ENCODE peak calls at places on chromosomes 5 and 9, in eight cellular contexts. T, J, C, O, E, B, N and S are unnamed samples.

GRCh38 chr5:158463971-158464370 is 605.0 kb upstream of the CLINT1 start:
- DNase-seq in T (no peak), E (peak; percentile 51), C (no peak), J (peak; percentile 10), B (peak; percentile 76), O (no peak), N (peak; percentile 67), S (no peak)

GRCh38 chr5:152883061-152883460 is 478.0 kb upstream of the NMUR2 start:
- DNase-seq in T (no peak), J (no peak), E (no peak), B (no peak), C (no peak), O (no peak), N (no peak), S (no peak)

GRCh38 chr9:14441976-14442651 is 128.2 kb upstream of the NFIB start:
- DNase-seq in T (peak; percentile 86), O (no peak), E (no peak), J (peak; percentile 5), C (peak; percentile 54), B (peak; percentile 13), N (no peak), S (peak; percentile 18)

GRCh38 chr5:14143843-14144585 is 872 bp downstream of the TRIO start:
- DNase-seq in T (peak; percentile 76), J (no peak), N (no peak), C (peak; percentile 65), B (peak; percentile 40), O (no peak), E (no peak), S (peak; percentile 47)

GRCh38 chr5:40446910-40447309 is 232.8 kb upstream of the PTGER4 start:
- DNase-seq in T (no peak), J (peak; percentile 92), N (peak; percentile 75), B (peak; percentile 68), C (no peak), E (peak; percentile 98), O (no peak), S (no peak)

GRCh38 chr9:136284311-136284710 is 19.6 kb downstream of the CCDC187 start:
- DNase-seq in T (no peak), E (no peak), J (no peak), B (no peak), C (no peak), O (no peak), N (no peak), S (no peak)

GRCh38 chr9:130410443-130410842 is 34.3 kb upstream of the ASS1 start:
- DNase-seq in E (no peak), J (no peak), N (no peak), B (no peak), O (no peak), T (no peak), C (no peak), S (no peak)

GRCh38 chr9:86036555-86036954 is 62.8 kb downstream of the GOLM1 start:
- DNase-seq in N (no peak), J (no peak), E (no peak), O (no peak), B (no peak), T (no peak), C (no peak), S (no peak)

GRCh38 chr5:128154943-128155342 is 71.4 kb downstream of the SLC12A2 start:
- DNase-seq in J (peak; percentile 5), C (no peak), B (peak; percentile 63), O (no peak), N (peak; percentile 25), T (no peak), E (no peak), S (no peak)

GRCh38 chr9:71604197-71605063 is 163.9 kb downstream of the CEMIP2 start:
- DNase-seq in O (no peak), B (peak; percentile 74), J (peak; percentile 70), C (peak; percentile 71), T (peak; percentile 92), N (peak; percentile 82), E (peak; percentile 50), S (peak; percentile 80)

GRCh38 chr9:27572918-27573698 is at the start of gene C9orf72:
- DNase-seq in J (peak; percentile 31), B (no peak), O (peak; percentile 68), E (no peak), N (no peak), T (peak; percentile 93), C (peak; percentile 83), S (peak; percentile 66)

GRCh38 chr9:113899205-113899604 is 23.1 kb downstream of the ZNF618 start:
- DNase-seq in T (no peak), B (no peak), E (no peak), J (no peak), O (no peak), N (no peak), C (no peak), S (no peak)

GRCh38 chr9:72932669-72933068 is 20.2 kb downstream of the ALDH1A1 start:
- DNase-seq in J (no peak), N (peak; percentile 61), T (no peak), E (no peak), O (no peak), B (no peak), C (no peak), S (no peak)

GRCh38 chr5:19855453-19855852 is 132.5 kb downstream of the CDH18 start:
- DNase-seq in E (no peak), N (no peak), J (no peak), C (no peak), B (no peak), O (no peak), T (no peak), S (no peak)

GRCh38 chr5:55231029-55231475 is 2.4 kb downstream of the CCNO start:
- DNase-seq in O (no peak), T (no peak), N (no peak), C (no peak), B (no peak), E (no peak), J (peak; percentile 30), S (no peak)

GRCh38 chr5:119583684-119584083 is 45.7 kb upstream of the FAM170A start:
- DNase-seq in N (no peak), J (no peak), C (peak; percentile 12), T (no peak), E (no peak), O (no peak), B (no peak), S (no peak)

GRCh38 chr5:9799601-9800000 is 169.4 kb upstream of the TAS2R1 start:
- DNase-seq in E (no peak), B (no peak), T (no peak), J (no peak), N (peak; percentile 28), O (no peak), C (no peak), S (no peak)

GRCh38 chr5:100479079-100479688 is 56.0 kb upstream of the FAM174A start:
- DNase-seq in B (peak; percentile 22), J (peak; percentile 7), C (peak; percentile 60), O (no peak), T (peak; percentile 49), E (peak; percentile 55), N (peak; percentile 32), S (no peak)
- TF ChIP-seq CTCF in B (peak; percentile 43), J (peak; percentile 42), C (peak; percentile 60), O (no peak), T (peak; percentile 78), E (peak; percentile 64), N (peak; percentile 29), S (peak; percentile 65)

GRCh38 chr9:129379181-129379836 is 201.2 kb upstream of the IER5L start:
- DNase-seq in J (no peak), B (no peak), C (no peak), O (peak; percentile 41), N (no peak), T (no peak), E (no peak), S (no peak)
- TF ChIP-seq CTCF in J (no peak), B (no peak), C (no peak), O (no peak), N (no peak), T (no peak), E (no peak), S (no peak)

GRCh38 chr9:88045686-88046085 is 71.4 kb upstream of the CDK20 start:
- DNase-seq in O (no peak), J (no peak), E (no peak), N (no peak), T (peak; percentile 80), C (no peak), B (no peak), S (no peak)

GRCh38 chr9:88044200-88044599 is 69.9 kb upstream of the CDK20 start:
- DNase-seq in T (no peak), E (no peak), J (no peak), C (no peak), B (no peak), N (no peak), O (no peak), S (no peak)

GRCh38 chr9:88037285-88037845 is 63.0 kb upstream of the CDK20 start:
- DNase-seq in E (no peak), N (no peak), T (peak; percentile 63), C (no peak), B (no peak), J (no peak), O (no peak), S (no peak)

GRCh38 chr9:88043647-88044046 is 69.3 kb upstream of the CDK20 start:
- DNase-seq in N (no peak), T (peak; percentile 58), E (no peak), O (no peak), C (no peak), B (no peak), J (no peak), S (no peak)

GRCh38 chr9:88041447-88041846 is 67.1 kb upstream of the CDK20 start:
- DNase-seq in O (no peak), B (peak; percentile 53), J (peak; percentile 22), N (peak; percentile 33), T (peak; percentile 54), C (no peak), E (no peak), S (no peak)
- TF ChIP-seq CTCF in O (no peak), B (peak; percentile 71), J (peak; percentile 54), N (peak; percentile 48), T (peak; percentile 74), C (no peak), E (no peak), S (peak; percentile 63)

GRCh38 chr5:92313385-92313784 is 930.3 kb upstream of the ARRDC3 start:
- DNase-seq in C (no peak), N (no peak), E (no peak), B (no peak), J (no peak), O (no peak), T (no peak), S (no peak)

GRCh38 chr5:92308679-92309078 is 925.6 kb upstream of the ARRDC3 start:
- DNase-seq in E (no peak), O (no peak), B (no peak), T (no peak), C (no peak), J (no peak), N (no peak), S (no peak)

DNA sequence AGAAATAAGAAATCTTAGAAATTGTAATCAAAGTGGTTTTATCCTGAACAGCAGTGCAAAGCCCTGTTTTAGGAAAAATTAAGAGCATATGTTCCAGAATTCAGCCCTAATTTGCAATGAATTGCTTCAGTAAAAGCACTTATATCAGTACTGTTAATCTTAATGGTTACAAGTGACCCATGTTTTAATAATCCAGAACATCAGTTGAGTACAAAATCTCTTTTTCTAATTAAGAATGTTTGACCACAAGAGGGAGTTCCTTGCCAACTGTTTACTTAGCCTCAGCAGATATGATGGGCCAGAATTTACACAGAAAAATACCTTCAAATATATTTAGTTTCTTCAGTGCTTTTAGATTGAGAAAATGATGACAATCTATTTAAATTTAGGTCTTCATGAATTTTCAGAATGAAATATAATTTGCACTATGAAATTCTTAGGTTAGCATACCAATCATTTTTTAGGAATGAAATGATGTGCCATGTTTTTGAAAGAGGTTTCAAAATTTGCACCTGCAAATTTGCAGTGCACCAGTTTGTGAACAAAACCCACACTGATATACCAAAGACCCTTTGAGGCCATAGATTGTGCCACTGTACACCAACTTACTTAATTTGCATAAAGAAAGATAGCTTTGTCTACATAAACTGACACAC is 926.3 kb upstream of the ARRDC3 start:
- DNase-seq in T (no peak), O (no peak), E (peak; percentile 40), N (peak; percentile 78), B (peak; percentile 53), J (peak; percentile 59), C (peak; percentile 6), S (no peak)
- TF ChIP-seq CTCF in T (peak; percentile 79), O (peak; percentile 46), E (peak; percentile 29), N (peak; percentile 42), B (no peak), J (peak; percentile 66), C (peak; percentile 28), S (peak; percentile 78)